ENCODE peak calls at places on chromosomes 11 and 22, in five cellular contexts. L is GM12878, J is A549, K is HepG2, C is K562. R is an unnamed sample.

GRCh38 chr11:128735935-128736610 is 42.2 kb downstream of the FLI1 start:
- DNase-seq in L (no peak), J (no peak), K (no peak), C (no peak), R (no peak)

GRCh38 chr11:68398870-68399865 is 61.4 kb upstream of the PPP6R3 start:
- DNase-seq in L (no peak), J (no peak), K (no peak), C (no peak), R (no peak)

GRCh38 chr22:47294222-47294532 is 531.7 kb downstream of the TBC1D22A start:
- DNase-seq in L (no peak), J (peak), K (no peak), C (no peak), R (no peak)

GRCh38 chr11:59174664-59175033 is 2.7 kb downstream of the DTX4 start:
- DNase-seq in L (no peak), J (peak), K (peak), C (no peak), R (no peak)

GRCh38 chr11:125343732-125344131 is 152.3 kb downstream of the FEZ1 start:
- DNase-seq in L (no peak), J (no peak), K (no peak), C (no peak), R (no peak)

GRCh38 chr11:92829121-92829520 is 140.3 kb upstream of the MTNR1B start:
- DNase-seq in L (no peak), J (no peak), K (no peak), C (no peak), R (no peak)

GRCh38 chr11:3939651-3940190 is 84.3 kb downstream of the STIM1 start:
- DNase-seq in L (no peak), J (no peak), K (no peak), C (no peak), R (no peak)

GRCh38 chr11:17015639-17016125 is 1.5 kb upstream of the PLEKHA7 start:
- DNase-seq in L (no peak), J (peak), K (no peak), C (no peak), R (no peak)

GRCh38 chr11:72704783-72705287 is 30.6 kb upstream of the PDE2A start:
- DNase-seq in L (no peak), J (no peak), K (no peak), C (no peak), R (no peak)

GRCh38 chr22:44204937-44205712 is 24.4 kb downstream of the PARVG start:
- DNase-seq in L (no peak), J (no peak), K (no peak), C (no peak), R (peak)

GRCh38 chr11:112794321-112794720 is 166.9 kb upstream of the NCAM1 start:
- DNase-seq in L (no peak), J (no peak), K (no peak), C (no peak), R (no peak)

GRCh38 chr11:65573391-65574146 is 1.2 kb downstream of the FAM89B start:
- DNase-seq in L (no peak), J (no peak), K (no peak), C (no peak), R (no peak)

GRCh38 chr11:116827461-116827860 is 2.2 kb upstream of the APOC3 start:
- DNase-seq in L (no peak), J (no peak), K (no peak), C (no peak), R (no peak)

GRCh38 chr11:24754406-24754805 is 257.6 kb downstream of the LUZP2 start:
- DNase-seq in L (no peak), J (no peak), K (no peak), C (no peak), R (no peak)

GRCh38 chr11:62880803-62881578 is at the start of gene SLC3A2:
- DNase-seq in L (peak), J (peak), K (peak), C (peak), R (peak)

GRCh38 chr22:35375031-35375430 is 5.9 kb upstream of the HMOX1 start:
- DNase-seq in L (no peak), J (no peak), K (no peak), C (no peak), R (no peak)

GRCh38 chr11:73184953-73185671 is 33.0 kb upstream of the P2RY2 start:
- DNase-seq in L (no peak), J (peak), K (peak), C (peak), R (peak)

DNA sequence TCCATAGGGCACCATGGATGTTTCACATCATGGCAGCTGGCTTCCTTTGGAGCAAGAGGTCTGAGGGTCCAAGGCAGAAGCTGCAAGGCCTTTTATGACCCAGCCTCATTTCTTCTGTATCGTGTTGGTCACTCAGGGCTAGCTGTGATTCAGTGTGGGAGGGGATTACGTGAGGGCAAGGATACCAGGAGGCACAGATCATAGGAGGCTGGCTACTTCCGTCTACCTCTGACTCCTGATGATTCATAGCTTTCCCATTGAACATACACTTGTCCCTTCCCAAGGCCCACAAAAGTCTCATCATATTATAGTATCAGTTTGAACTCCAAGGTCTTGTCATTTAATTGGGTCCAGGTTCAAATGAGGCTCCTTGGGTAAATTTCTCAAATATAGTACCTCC is 135.3 kb upstream of the ZBED5 start:
- DNase-seq in L (no peak), J (no peak), K (no peak), C (no peak), R (no peak)
- TF ChIP-seq ESRRA in L (no peak), J (no peak), K (no peak), C (no peak), R (no peak)

DNA sequence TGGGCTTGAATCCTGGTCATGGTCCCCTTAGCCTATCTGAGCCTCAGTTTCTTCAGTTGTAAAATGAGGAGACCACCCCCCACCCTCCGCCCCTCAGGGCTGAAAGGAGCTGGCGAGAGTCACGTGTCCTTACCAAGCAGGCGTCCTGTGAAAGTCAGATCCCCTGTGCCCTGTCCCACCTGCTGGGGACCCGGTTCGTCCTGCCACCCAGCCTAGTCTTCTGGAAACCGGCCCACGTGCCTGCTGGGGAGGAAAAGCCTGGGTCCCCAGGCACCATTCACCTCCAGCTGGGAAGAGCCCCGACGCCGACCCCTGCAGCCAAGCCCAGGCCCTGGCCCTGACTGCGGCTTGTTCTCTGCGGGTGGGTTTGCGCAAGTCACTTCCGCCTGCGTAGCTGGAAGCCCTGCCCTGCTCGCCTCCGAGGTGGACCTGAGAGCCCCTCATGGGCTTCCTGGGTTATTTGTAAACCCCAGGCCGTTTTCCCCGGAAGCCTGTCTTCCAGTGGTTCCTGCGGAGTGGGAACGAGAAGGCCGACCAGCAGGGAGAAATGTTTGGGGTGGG is 679 bp upstream of the SSH3 start:
- DNase-seq in L (no peak), J (peak), K (no peak), C (no peak), R (peak)
- TF ChIP-seq ESRRA in L (no peak), J (no peak), K (no peak), C (no peak), R (no peak)

GRCh38 chr22:19430890-19431541 is 517 bp downstream of the HIRA start:
- DNase-seq in L (no peak), J (peak), K (peak), C (peak), R (peak)
- TF ChIP-seq ESRRA in L (no peak), J (no peak), K (no peak), C (no peak), R (no peak)

DNA sequence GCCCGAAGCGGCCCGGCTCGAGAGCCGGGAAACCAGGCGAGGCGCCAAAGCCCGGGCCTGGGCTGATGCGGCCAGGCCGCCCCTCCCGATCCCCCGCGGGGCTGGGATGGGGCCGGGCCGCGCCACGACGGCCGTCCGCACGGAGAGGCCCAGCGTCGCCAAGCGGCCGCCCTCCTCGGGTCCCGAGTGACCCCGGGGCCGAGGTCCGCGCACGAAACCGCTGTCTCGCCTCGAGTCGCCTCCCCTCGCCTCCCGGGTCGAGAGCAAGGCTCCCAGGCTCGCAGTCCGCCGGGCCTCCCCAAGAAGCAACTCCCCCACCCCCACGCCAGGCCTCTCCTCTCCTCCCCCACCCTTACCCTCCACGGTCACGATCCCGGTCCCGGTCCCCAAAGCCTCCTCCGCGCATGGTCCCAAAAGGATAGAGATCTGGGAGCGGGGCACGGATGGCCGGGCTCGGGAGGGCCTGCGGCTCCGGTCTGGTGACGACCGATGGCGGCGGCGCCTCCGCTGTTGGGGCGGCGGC is 455 bp downstream of the DDX17 start:
- DNase-seq in L (no peak), J (peak), K (no peak), C (peak), R (peak)
- TF ChIP-seq ESRRA in L (no peak), J (no peak), K (peak), C (no peak), R (no peak)

GRCh38 chr22:16866167-16866566 is 41.0 kb upstream of the XKR3 start:
- DNase-seq in L (no peak), J (no peak), K (no peak), C (no peak), R (no peak)
- TF ChIP-seq ESRRA in L (no peak), J (no peak), K (no peak), C (no peak), R (no peak)